ENCODE peak calls at places on chromosomes 13 and 19, in four cellular contexts. F, V, Z and J are unnamed samples.

GRCh38 chr19:38710928-38711725 is 33.1 kb downstream of the CAPN12 start:
- DNase-seq in F (no peak), V (no peak), Z (no peak), J (no peak)

GRCh38 chr13:51612867-51613266 is 28.6 kb downstream of the WDFY2 start:
- DNase-seq in F (no peak), V (no peak), Z (no peak), J (no peak)

GRCh38 chr19:47109541-47110375 is 3.8 kb downstream of the ZC3H4 start:
- DNase-seq in F (peak; percentile 59), V (no peak), Z (no peak), J (no peak)

GRCh38 chr13:46492946-46493345 is 60.0 kb upstream of the LRCH1 start:
- DNase-seq in F (peak; percentile 13), V (peak; percentile 46), Z (no peak), J (peak; percentile 22)

GRCh38 chr13:93066187-93066586 is 160.4 kb upstream of the GPC6 start:
- DNase-seq in F (no peak), V (no peak), Z (no peak), J (no peak)

GRCh38 chr13:75764251-75764650 is 128.1 kb downstream of the LMO7 start:
- DNase-seq in F (no peak), V (no peak), Z (no peak), J (no peak)

GRCh38 chr19:19224852-19225494 is 13.2 kb downstream of the NCAN start:
- DNase-seq in F (peak; percentile 97), V (no peak), Z (no peak), J (peak; percentile 78)

GRCh38 chr19:7534531-7534980 is 961 bp upstream of the PNPLA6 start:
- DNase-seq in F (peak; percentile 64), V (peak; percentile 80), Z (no peak), J (peak; percentile 70)

GRCh38 chr13:77859450-77859849 is 59.2 kb downstream of the EDNRB start:
- DNase-seq in F (no peak), V (no peak), Z (no peak), J (no peak)

GRCh38 chr13:51746802-51747201 is 57.2 kb downstream of the DHRS12 start:
- DNase-seq in F (no peak), V (no peak), Z (no peak), J (no peak)

GRCh38 chr19:30536975-30537374 is 164.8 kb downstream of the ZNF536 start:
- DNase-seq in F (no peak), V (no peak), Z (no peak), J (no peak)

GRCh38 chr19:43711751-43712355 is 4.0 kb upstream of the IRGC start:
- DNase-seq in F (no peak), V (no peak), Z (no peak), J (no peak)

GRCh38 chr13:35356572-35356971 is 119.9 kb downstream of the MAB21L1 start:
- DNase-seq in F (no peak), V (no peak), Z (no peak), J (no peak)

GRCh38 chr19:32748497-32748896 is 28.9 kb downstream of the TDRD12 start:
- DNase-seq in F (peak; percentile 39), V (peak; percentile 33), Z (no peak), J (peak; percentile 12)

GRCh38 chr13:90769387-90769786 is 578.1 kb upstream of the MIR17HG start:
- DNase-seq in F (no peak), V (no peak), Z (no peak), J (no peak)

GRCh38 chr13:108911807-108912206 is 282.4 kb downstream of the MYO16 start:
- DNase-seq in F (no peak), V (no peak), Z (no peak), J (no peak)

GRCh38 chr19:12790628-12791344 is 500 bp upstream of the JUNB start:
- DNase-seq in F (no peak), V (no peak), Z (no peak), J (no peak)

GRCh38 chr13:37934339-37935191 is 65.0 kb upstream of the TRPC4 start:
- DNase-seq in F (no peak), V (no peak), Z (no peak), J (no peak)

GRCh38 chr13:111153977-111154332 is 38.8 kb downstream of the ARHGEF7 start:
- DNase-seq in F (peak; percentile 45), V (no peak), Z (no peak), J (peak; percentile 38)

GRCh38 chr13:79936368-79937136 is 404.4 kb downstream of the SPRY2 start:
- DNase-seq in F (no peak), V (peak; percentile 61), Z (no peak), J (peak; percentile 3)

DNA sequence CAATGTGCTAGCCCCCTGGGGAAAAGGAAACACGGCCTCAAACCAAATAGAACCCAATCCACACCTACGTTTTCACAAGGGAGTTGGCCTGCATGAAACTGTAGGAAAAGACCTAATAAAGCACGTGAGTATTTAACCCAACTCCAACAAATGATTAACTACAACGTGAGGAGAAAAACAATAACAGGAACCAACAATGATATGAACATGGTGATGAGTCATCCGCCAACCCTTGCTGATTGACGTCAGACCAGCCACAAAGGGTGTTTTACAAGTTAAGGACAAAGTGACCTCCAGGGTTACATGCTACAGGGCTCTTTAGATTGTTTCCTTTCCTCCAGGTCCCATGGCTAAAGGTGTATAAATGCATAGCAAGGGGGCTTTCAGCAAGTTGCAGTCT is 460.5 kb downstream of the COG6 start:
- DNase-seq in F (peak; percentile 56), V (no peak), Z (peak; percentile 48), J (peak; percentile 73)
- TF ChIP-seq SIN3A in F (no peak), V (no peak), Z (no peak), J (no peak)

GRCh38 chr19:58578430-58578925 is 5.3 kb upstream of the MZF1 start:
- DNase-seq in F (no peak), V (no peak), Z (no peak), J (no peak)

GRCh38 chr19:58582985-58583384 is 9.8 kb upstream of the MZF1 start:
- DNase-seq in F (no peak), V (no peak), Z (no peak), J (no peak)

GRCh38 chr19:58579473-58580142 is 6.5 kb upstream of the MZF1 start:
- DNase-seq in F (no peak), V (no peak), Z (no peak), J (no peak)

GRCh38 chr19:58584498-58585441 is 11.6 kb upstream of the MZF1 start:
- DNase-seq in F (peak; percentile 59), V (no peak), Z (no peak), J (no peak)

GRCh38 chr19:58581227-58582141 is 8.3 kb upstream of the MZF1 start:
- DNase-seq in F (peak; percentile 84), V (no peak), Z (no peak), J (peak; percentile 16)
- TF ChIP-seq SMC3 in F (peak; percentile 97), V (no peak), Z (peak; percentile 75), J (no peak)

GRCh38 chr13:101545521-101545920 is 93.0 kb downstream of the ITGBL1 start:
- DNase-seq in F (no peak), V (no peak), Z (no peak), J (no peak)
- TF ChIP-seq SIN3A in F (no peak), V (no peak), Z (no peak), J (no peak)

DNA sequence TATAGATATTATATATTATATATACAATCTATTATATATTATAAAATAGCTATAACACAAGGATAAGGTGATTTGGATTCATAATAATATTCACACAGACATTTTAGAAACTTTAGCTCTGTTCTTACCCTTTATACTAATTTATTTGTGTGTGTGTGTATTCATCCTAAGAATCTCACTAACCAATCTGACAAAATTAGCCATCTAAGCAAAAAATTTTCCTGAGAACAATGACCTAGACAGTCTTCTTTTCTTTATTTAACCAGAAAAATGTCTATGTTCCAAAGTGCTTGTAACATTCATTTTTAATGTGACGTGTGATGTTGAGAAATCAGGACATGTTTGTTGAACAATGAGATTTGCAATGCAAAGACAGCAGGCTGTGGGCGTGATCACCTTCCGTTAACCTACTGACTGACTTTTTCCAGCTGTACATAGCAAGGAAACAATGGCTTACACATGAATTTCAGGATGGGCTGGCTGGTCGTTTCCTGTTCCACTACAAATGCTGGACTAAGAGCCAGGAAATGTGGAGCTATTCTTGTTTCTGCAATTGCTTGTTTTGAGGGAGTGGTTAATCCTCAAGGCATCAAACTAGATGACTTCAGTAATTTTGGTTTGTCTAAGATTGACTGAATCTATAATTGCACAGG is 634.6 kb upstream of the ARGLU1 start:
- DNase-seq in F (no peak), V (no peak), Z (no peak), J (peak; percentile 54)
- TF ChIP-seq SMC3 in F (no peak), V (no peak), Z (no peak), J (no peak)

GRCh38 chr13:97880298-97880675 is 73.2 kb upstream of the IPO5 start:
- DNase-seq in F (no peak), V (no peak), Z (no peak), J (no peak)

GRCh38 chr13:97878421-97879375 is 74.8 kb upstream of the IPO5 start:
- DNase-seq in F (no peak), V (no peak), Z (no peak), J (no peak)

GRCh38 chr13:97879646-97880297 is 73.7 kb upstream of the IPO5 start:
- DNase-seq in F (no peak), V (no peak), Z (no peak), J (no peak)

GRCh38 chr13:97883356-97883755 is 70.1 kb upstream of the IPO5 start:
- DNase-seq in F (no peak), V (no peak), Z (no peak), J (no peak)

DNA sequence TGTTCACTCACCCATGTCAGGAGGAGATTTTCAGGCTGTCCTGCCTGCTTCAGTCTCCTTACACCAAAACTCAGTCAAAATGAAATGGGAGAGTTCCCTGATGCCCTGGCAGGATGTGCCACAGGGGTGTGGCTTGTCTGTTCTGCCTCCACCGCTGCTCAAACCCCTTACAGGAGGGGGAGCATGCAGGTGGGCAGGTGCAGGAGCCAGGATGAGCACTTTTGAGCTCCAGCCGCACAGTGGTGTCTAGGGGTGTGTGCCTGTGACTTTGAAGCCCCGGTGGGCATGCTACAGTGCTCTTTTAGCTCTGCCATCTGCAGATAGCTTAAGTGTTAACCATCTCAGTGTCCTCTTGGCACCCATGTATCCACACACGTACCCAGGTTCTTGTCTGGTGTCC is 71.9 kb upstream of the IPO5 start:
- DNase-seq in F (no peak), V (no peak), Z (no peak), J (no peak)
- TF ChIP-seq SIN3A in F (no peak), V (no peak), Z (no peak), J (no peak)

GRCh38 chr19:29044037-29044436 is 168.9 kb downstream of the UQCRFS1 start:
- DNase-seq in F (no peak), V (no peak), Z (no peak), J (no peak)
- TF ChIP-seq SMC3 in F (no peak), V (no peak), Z (no peak), J (no peak)

DNA sequence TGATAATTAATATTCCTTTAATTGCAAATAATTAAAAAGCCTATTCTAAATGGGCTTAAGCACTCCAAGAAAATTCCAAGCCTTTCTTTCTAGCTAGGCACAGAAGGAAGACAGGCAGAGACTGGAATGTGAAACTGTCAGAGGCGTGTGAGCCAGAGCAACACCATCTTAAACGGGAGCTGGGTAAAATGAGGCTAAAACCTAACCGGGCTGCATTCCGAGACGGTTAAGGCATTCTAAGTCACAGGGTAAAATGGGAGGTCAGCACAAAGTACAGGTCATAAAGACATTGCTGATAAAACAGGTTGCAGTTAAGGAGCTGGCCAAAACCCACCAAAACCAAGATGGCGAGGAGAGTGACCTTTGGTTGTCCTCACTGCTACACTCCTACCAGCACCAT is 300.4 kb downstream of the SLITRK6 start:
- DNase-seq in F (no peak), V (no peak), Z (no peak), J (no peak)
- TF ChIP-seq SIN3A in F (no peak), V (no peak), Z (no peak), J (no peak)